ENCODE peak calls at places on chromosomes 13 and 19, in four cellular contexts. One of them, this sample, is unnamed.

GRCh38 chr13:41029629-41030028 is 10.5 kb upstream of the ELF1 start:
- DNase-seq in CD8-positive, alpha-beta T cell: peak; percentile 12
- DNase-seq in psoas muscle: no peak
- DNase-seq in tibial artery: no peak
- DNase-seq in this sample: no peak

GRCh38 chr13:42997381-42997780 is 5.3 kb upstream of the EPSTI1 start:
- DNase-seq in tibial artery: no peak
- DNase-seq in CD8-positive, alpha-beta T cell: no peak
- DNase-seq in psoas muscle: no peak
- DNase-seq in this sample: no peak

GRCh38 chr19:8367327-8368001 is 3.5 kb downstream of the ANGPTL4 start:
- DNase-seq in psoas muscle: peak; percentile 96
- DNase-seq in CD8-positive, alpha-beta T cell: no peak
- DNase-seq in tibial artery: peak; percentile 81
- DNase-seq in this sample: peak; percentile 95

GRCh38 chr19:35592226-35592625 is 6.3 kb downstream of the PMIS2 start:
- DNase-seq in CD8-positive, alpha-beta T cell: no peak
- DNase-seq in tibial artery: no peak
- DNase-seq in psoas muscle: no peak
- DNase-seq in this sample: no peak

GRCh38 chr13:20160346-20161274 is at the start of gene GJA3:
- DNase-seq in tibial artery: no peak
- DNase-seq in CD8-positive, alpha-beta T cell: peak; percentile 73
- DNase-seq in psoas muscle: no peak
- DNase-seq in this sample: peak; percentile 57

GRCh38 chr19:1265611-1266115 is 3.5 kb upstream of the CIRBP start:
- DNase-seq in tibial artery: peak; percentile 95
- DNase-seq in psoas muscle: peak; percentile 91
- DNase-seq in CD8-positive, alpha-beta T cell: peak; percentile 58
- DNase-seq in this sample: peak; percentile 94

GRCh38 chr13:106650690-106651205 is 82.8 kb upstream of the ARGLU1 start:
- DNase-seq in psoas muscle: no peak
- DNase-seq in CD8-positive, alpha-beta T cell: no peak
- DNase-seq in tibial artery: no peak
- DNase-seq in this sample: no peak

GRCh38 chr13:51041126-51041525 is 69.9 kb downstream of the C13orf42 start:
- DNase-seq in CD8-positive, alpha-beta T cell: no peak
- DNase-seq in tibial artery: no peak
- DNase-seq in psoas muscle: no peak
- DNase-seq in this sample: no peak

GRCh38 chr19:42362891-42363440 is 27.1 kb downstream of the CNFN start:
- DNase-seq in CD8-positive, alpha-beta T cell: no peak
- DNase-seq in psoas muscle: no peak
- DNase-seq in tibial artery: no peak
- DNase-seq in this sample: no peak

GRCh38 chr13:100394005-100394695 is 194.4 kb downstream of the GGACT start:
- DNase-seq in tibial artery: no peak
- DNase-seq in psoas muscle: no peak
- DNase-seq in CD8-positive, alpha-beta T cell: no peak
- DNase-seq in this sample: no peak

GRCh38 chr13:32224916-32225315 is 90.2 kb downstream of the ZAR1L start:
- DNase-seq in psoas muscle: no peak
- DNase-seq in tibial artery: no peak
- DNase-seq in CD8-positive, alpha-beta T cell: no peak
- DNase-seq in this sample: no peak

GRCh38 chr13:109844396-109844795 is 58.0 kb upstream of the IRS2 start:
- DNase-seq in CD8-positive, alpha-beta T cell: no peak
- DNase-seq in psoas muscle: no peak
- DNase-seq in tibial artery: no peak
- DNase-seq in this sample: no peak

GRCh38 chr19:5563008-5563431 is 4.7 kb downstream of the TINCR start:
- DNase-seq in CD8-positive, alpha-beta T cell: no peak
- DNase-seq in tibial artery: no peak
- DNase-seq in psoas muscle: no peak
- DNase-seq in this sample: no peak

GRCh38 chr13:66402071-66402470 is 828.1 kb downstream of the PCDH9 start:
- DNase-seq in tibial artery: no peak
- DNase-seq in CD8-positive, alpha-beta T cell: no peak
- DNase-seq in psoas muscle: no peak
- DNase-seq in this sample: no peak

DNA sequence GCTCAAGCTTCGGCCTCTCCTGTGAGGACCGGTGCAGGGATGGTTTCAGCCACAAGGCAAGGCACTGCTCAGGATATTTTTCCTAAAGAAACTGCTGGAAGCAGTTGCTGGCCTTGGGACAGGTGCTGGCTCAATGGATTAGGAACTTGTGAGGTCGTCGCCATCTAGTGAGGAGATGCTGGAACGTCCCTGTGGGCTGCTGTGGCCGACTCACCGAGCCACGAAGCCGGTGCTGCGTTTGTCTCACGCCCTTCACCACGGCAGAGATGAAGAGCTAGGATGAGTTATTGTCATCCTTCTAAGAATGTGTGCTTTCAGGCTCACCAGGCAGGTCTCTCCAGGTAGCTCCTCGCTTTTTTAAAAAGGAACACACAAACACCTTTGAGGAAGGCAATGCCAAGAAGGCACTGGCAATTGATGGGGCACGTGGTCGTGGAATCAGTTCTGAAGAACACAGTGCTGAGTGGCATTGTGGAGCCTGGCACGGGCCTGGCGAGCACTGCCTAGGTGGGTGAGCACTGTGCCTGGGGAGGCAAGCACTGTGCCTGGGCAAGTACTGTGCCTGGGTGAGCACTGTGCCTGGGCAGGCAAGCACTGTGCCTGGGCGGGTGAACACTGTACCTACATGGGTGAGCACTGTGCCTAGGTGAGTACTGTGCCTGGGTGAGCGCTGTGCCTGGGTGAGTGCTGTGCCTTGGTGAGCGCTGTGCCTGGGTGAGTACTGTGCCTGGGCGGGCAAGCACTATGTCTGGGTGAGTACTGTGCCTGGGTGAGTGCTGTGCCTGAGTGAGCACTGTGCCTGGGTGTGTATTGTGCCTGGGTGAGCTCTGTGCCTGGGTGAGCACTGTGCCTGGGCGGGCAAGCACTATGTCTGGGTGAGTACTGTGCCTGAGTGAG is 140.4 kb downstream of the TEX29 start:
- DNase-seq in psoas muscle: no peak
- DNase-seq in tibial artery: no peak
- DNase-seq in CD8-positive, alpha-beta T cell: no peak
- DNase-seq in this sample: no peak
- TF ChIP-seq CTCF in psoas muscle: peak; percentile 38
- TF ChIP-seq CTCF in tibial artery: peak; percentile 46
- TF ChIP-seq CTCF in CD8-positive, alpha-beta T cell: no peak
- TF ChIP-seq CTCF in this sample: no peak

DNA sequence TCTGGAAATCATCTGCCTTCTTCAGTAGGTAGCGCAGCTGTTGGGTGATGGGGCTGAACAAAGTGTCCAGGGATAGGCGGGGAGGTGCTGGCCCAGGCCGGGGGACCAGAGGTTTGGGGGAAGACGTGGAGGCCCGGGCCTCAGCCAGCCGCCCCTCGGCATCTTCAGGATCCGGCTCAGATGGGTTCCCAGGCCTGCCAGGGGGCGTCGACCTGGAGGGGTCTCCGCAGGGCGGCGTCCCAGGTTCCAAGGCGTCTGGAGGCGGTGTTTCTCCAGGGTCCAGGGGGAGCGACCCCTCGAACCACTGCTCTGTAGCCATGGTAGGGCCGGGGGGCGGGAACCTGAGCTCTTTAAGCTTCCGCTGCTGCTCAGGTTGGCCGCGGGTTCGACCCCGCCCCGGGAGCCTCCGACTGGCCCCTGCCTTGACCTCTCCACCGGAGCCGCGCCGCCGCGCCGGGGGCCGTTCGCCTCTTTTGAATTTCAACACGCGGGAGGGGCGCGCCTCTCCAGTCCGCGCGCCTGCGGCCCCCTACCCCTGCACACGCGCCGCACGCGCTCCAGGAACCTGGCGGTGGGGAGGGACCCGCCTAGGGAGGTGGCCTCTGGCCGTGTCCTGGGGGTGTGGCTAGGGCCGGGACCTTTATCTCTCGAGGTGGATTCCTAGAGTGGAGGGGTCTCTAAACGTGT is at the start of gene C19orf67:
- DNase-seq in psoas muscle: no peak
- DNase-seq in tibial artery: no peak
- DNase-seq in CD8-positive, alpha-beta T cell: no peak
- DNase-seq in this sample: no peak
- H3K4me3 ChIP-seq in psoas muscle: no peak within 1 kb of the TSS
- H3K4me3 ChIP-seq in tibial artery: no peak within 1 kb of the TSS
- H3K4me3 ChIP-seq in CD8-positive, alpha-beta T cell: no peak within 1 kb of the TSS
- H3K4me3 ChIP-seq in this sample: no peak within 1 kb of the TSS

DNA sequence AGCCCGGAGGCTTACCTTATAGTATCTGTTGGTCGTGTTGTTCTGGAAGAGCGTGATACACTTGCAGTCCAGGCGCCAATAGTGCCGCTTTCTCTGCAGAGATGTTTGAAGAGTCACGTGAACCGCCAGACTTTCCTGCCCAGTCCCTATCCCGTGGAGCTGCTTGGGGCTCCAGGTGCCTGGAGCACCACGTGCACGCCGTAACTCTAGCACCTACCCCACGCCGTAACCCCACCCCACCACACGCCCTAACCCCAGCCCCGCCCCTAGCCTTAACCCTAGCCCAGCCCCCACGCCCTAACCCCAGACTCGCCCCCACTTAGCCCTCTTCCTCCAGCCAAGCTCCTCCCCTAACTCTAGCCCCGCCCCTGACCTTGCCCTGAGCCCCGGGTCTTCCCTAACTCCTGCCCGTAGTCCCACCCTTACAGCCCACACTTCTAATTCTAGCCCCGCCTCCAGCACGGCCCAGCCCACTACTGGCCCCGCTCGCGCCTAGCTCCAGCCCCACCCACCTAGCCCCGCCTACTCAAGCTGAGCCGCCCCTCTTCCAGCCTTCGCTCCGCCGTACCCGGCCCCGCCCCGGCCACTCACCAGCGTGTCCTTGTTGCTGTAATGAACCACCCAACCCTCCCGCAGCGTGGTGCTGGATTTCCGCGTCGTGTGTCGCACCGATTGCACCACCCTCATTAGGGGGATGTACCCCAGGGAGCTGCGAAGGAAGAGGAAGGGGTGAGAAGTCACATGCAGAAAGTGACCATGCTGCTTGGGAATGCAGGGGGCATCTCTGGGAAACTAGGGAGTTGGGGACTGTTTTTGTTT is 19.6 kb downstream of the PRKD2 start:
- DNase-seq in psoas muscle: peak; percentile 94
- DNase-seq in tibial artery: peak; percentile 93
- DNase-seq in CD8-positive, alpha-beta T cell: no peak
- DNase-seq in this sample: peak; percentile 86
- H3K4me1 ChIP-seq in psoas muscle: no peaks in the 10 kb centered on the region
- H3K4me1 ChIP-seq in tibial artery: peaks cover 13% of the 10 kb centered on the region
- H3K4me1 ChIP-seq in CD8-positive, alpha-beta T cell: no peaks in the 10 kb centered on the region
- H3K4me1 ChIP-seq in this sample: peaks cover 4% of the 10 kb centered on the region

GRCh38 chr13:48975926-48976676 is 389 bp downstream of the FNDC3A start:
- DNase-seq in psoas muscle: peak; percentile 90
- DNase-seq in tibial artery: peak; percentile 92
- DNase-seq in CD8-positive, alpha-beta T cell: peak; percentile 83
- DNase-seq in this sample: peak; percentile 77
- TF ChIP-seq CTCF in psoas muscle: no peak
- TF ChIP-seq CTCF in tibial artery: no peak
- TF ChIP-seq CTCF in CD8-positive, alpha-beta T cell: no peak
- TF ChIP-seq CTCF in this sample: peak; percentile 46

DNA sequence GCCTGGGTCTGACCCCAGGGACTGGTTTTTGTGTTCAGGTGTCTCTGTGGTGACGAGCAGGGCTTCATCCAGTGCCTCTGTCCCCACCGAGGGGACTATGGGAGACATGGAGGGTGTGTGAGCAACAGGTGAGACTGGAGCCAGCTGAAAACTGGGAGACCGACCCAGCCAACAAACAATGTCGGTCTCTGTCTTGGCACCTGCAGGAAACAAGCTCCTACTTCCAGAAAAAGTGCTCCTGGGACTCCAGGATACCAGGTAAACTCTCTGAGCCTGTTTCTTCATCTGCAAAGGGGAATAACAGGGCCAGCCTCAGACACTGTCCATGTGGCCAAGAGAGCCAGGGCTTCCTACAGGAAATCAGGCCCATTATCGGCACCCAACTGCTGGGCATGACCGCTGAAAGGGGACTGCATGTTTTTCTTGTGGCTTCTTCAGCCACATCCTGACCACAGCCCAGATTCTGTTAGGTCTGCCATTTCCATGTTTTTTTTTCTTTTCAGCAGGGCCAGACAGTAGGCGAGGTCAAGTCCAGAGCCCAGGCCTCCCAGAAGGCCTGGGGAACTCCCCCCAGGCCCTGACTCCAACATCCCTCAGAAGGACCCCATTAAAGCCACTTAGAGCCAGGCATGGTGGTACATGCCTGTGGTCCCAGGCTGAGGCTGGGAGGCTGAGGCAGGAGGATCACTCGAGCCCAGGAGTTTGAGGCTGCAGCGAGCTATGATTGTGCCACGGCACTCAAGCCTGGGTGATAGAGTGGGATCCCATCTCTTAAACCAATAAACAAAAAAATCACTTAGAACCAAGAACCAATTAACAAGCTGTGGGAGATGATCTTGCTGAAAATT is 833 bp upstream of the BST2 start:
- DNase-seq in psoas muscle: no peak
- DNase-seq in tibial artery: no peak
- DNase-seq in CD8-positive, alpha-beta T cell: no peak
- DNase-seq in this sample: no peak
- H3K4me3 ChIP-seq in psoas muscle: peak overlapping the region; percentile 65
- H3K4me3 ChIP-seq in tibial artery: peak overlapping the region; percentile 29
- H3K4me3 ChIP-seq in CD8-positive, alpha-beta T cell: peak overlapping the region; percentile 84
- H3K4me3 ChIP-seq in this sample: peak overlapping the region; percentile 17

GRCh38 chr19:49929611-49930482 is 543 bp upstream of the NUP62 start:
- DNase-seq in tibial artery: peak; percentile 93
- DNase-seq in CD8-positive, alpha-beta T cell: peak; percentile 90
- DNase-seq in psoas muscle: peak; percentile 95
- DNase-seq in this sample: peak; percentile 95

GRCh38 chr19:49930483-49931011 is 1.2 kb upstream of the NUP62 start:
- DNase-seq in CD8-positive, alpha-beta T cell: no peak
- DNase-seq in tibial artery: no peak
- DNase-seq in psoas muscle: peak; percentile 74
- DNase-seq in this sample: no peak

GRCh38 chr19:49932731-49933131 is 3.4 kb upstream of the NUP62 start:
- DNase-seq in CD8-positive, alpha-beta T cell: peak; percentile 29
- DNase-seq in tibial artery: no peak
- DNase-seq in psoas muscle: no peak
- DNase-seq in this sample: no peak

GRCh38 chr19:49932041-49932451 is 2.7 kb upstream of the NUP62 start:
- DNase-seq in tibial artery: no peak
- DNase-seq in psoas muscle: no peak
- DNase-seq in CD8-positive, alpha-beta T cell: no peak
- DNase-seq in this sample: no peak

GRCh38 chr19:49931293-49932040 is 2.2 kb upstream of the NUP62 start:
- DNase-seq in psoas muscle: no peak
- DNase-seq in tibial artery: no peak
- DNase-seq in CD8-positive, alpha-beta T cell: no peak
- DNase-seq in this sample: no peak
- H3K4me1 ChIP-seq in psoas muscle: peaks cover 18% of the 10 kb centered on the region
- H3K4me1 ChIP-seq in tibial artery: peaks cover 29% of the 10 kb centered on the region
- H3K4me1 ChIP-seq in CD8-positive, alpha-beta T cell: peaks cover 35% of the 10 kb centered on the region
- H3K4me1 ChIP-seq in this sample: no peaks in the 10 kb centered on the region

GRCh38 chr13:70128098-70128497 is 19.8 kb upstream of the KLHL1 start:
- DNase-seq in psoas muscle: no peak
- DNase-seq in tibial artery: no peak
- DNase-seq in CD8-positive, alpha-beta T cell: no peak
- DNase-seq in this sample: no peak

GRCh38 chr13:70125693-70126092 is 17.4 kb upstream of the KLHL1 start:
- DNase-seq in CD8-positive, alpha-beta T cell: no peak
- DNase-seq in tibial artery: no peak
- DNase-seq in psoas muscle: no peak
- DNase-seq in this sample: no peak
- TF ChIP-seq CTCF in CD8-positive, alpha-beta T cell: no peak
- TF ChIP-seq CTCF in tibial artery: no peak
- TF ChIP-seq CTCF in psoas muscle: no peak
- TF ChIP-seq CTCF in this sample: no peak